ENCODE peak calls at places on chromosomes 5 and 9, in ten cellular contexts. X, O, G, C, S, J, F, V, R and Q are unnamed samples.

GRCh38 chr9:18361621-18362020 is 112.3 kb upstream of the ADAMTSL1 start:
- DNase-seq in X (no peak), O (no peak), G (no peak), C (no peak), S (no peak), J (no peak), F (no peak), V (no peak), R (no peak), Q (no peak)

GRCh38 chr5:138757061-138757776 is 4.0 kb downstream of the CTNNA1 start:
- DNase-seq in X (no peak), O (no peak), G (no peak), C (no peak), S (no peak), J (no peak), F (no peak), V (no peak), R (no peak), Q (no peak)

GRCh38 chr5:158880514-158881001 is 219.2 kb downstream of the EBF1 start:
- DNase-seq in X (no peak), O (peak), G (no peak), C (peak), S (no peak), J (no peak), F (no peak), V (peak), R (peak), Q (no peak)

GRCh38 chr5:72440207-72440638 is 67.0 kb downstream of the ZNF366 start:
- DNase-seq in X (no peak), O (no peak), G (no peak), C (no peak), S (no peak), J (no peak), F (no peak), V (no peak), R (no peak), Q (no peak)

GRCh38 chr9:16637938-16638337 is 232.5 kb downstream of the BNC2 start:
- DNase-seq in X (no peak), O (no peak), G (no peak), C (peak), S (no peak), J (no peak), F (no peak), V (no peak), R (no peak), Q (no peak)

GRCh38 chr9:89523948-89524347 is 26.0 kb upstream of the SEMA4D start:
- DNase-seq in X (no peak), O (no peak), G (peak), C (no peak), S (no peak), J (peak), F (no peak), V (peak), R (no peak), Q (no peak)

GRCh38 chr9:79857188-79857587 is 285.4 kb downstream of the TLE4 start:
- DNase-seq in X (no peak), O (no peak), G (no peak), C (no peak), S (no peak), J (no peak), F (no peak), V (no peak), R (no peak), Q (no peak)

GRCh38 chr5:169923988-169924387 is 56.3 kb downstream of the INSYN2B start:
- DNase-seq in X (no peak), O (no peak), G (no peak), C (no peak), S (no peak), J (no peak), F (no peak), V (peak), R (no peak), Q (no peak)

GRCh38 chr9:107239474-107239873 is 43.6 kb upstream of the RAD23B start:
- DNase-seq in X (no peak), O (peak), G (no peak), C (peak), S (no peak), J (no peak), F (no peak), V (no peak), R (no peak), Q (peak)

GRCh38 chr5:150155258-150156032 is at the start of gene PDGFRB:
- DNase-seq in X (peak), O (peak), G (peak), C (peak), S (peak), J (peak), F (no peak), V (peak), R (no peak), Q (peak)

GRCh38 chr9:98989036-98990000 is 45.6 kb downstream of the COL15A1 start:
- DNase-seq in X (peak), O (peak), G (no peak), C (peak), S (peak), J (no peak), F (no peak), V (peak), R (no peak), Q (no peak)

GRCh38 chr9:111064160-111064733 is 26.0 kb upstream of the LPAR1 start:
- DNase-seq in X (no peak), O (no peak), G (no peak), C (no peak), S (no peak), J (no peak), F (no peak), V (no peak), R (no peak), Q (no peak)

GRCh38 chr9:76472925-76473324 is 13.9 kb downstream of the GCNT1 start:
- DNase-seq in X (no peak), O (no peak), G (no peak), C (peak), S (no peak), J (no peak), F (no peak), V (no peak), R (no peak), Q (no peak)

GRCh38 chr5:146130440-146131045 is 25.2 kb upstream of the PLAC8L1 start:
- DNase-seq in X (no peak), O (peak), G (no peak), C (peak), S (no peak), J (no peak), F (no peak), V (no peak), R (no peak), Q (no peak)

GRCh38 chr9:133406480-133407307 is 11.1 kb downstream of the REXO4 start:
- DNase-seq in X (peak), O (peak), G (peak), C (peak), S (peak), J (peak), F (peak), V (peak), R (peak), Q (peak)

GRCh38 chr9:114746591-114746990 is 59.2 kb downstream of the TNFSF15 start:
- DNase-seq in X (no peak), O (no peak), G (no peak), C (no peak), S (no peak), J (no peak), F (no peak), V (no peak), R (no peak), Q (no peak)

GRCh38 chr5:111934511-111934910 is 177.5 kb upstream of the NREP start:
- DNase-seq in X (no peak), O (no peak), G (no peak), C (peak), S (no peak), J (no peak), F (no peak), V (no peak), R (no peak), Q (no peak)

GRCh38 chr5:82167372-82167771 is 110.8 kb downstream of the RPS23 start:
- DNase-seq in X (no peak), O (no peak), G (no peak), C (no peak), S (no peak), J (no peak), F (no peak), V (no peak), R (no peak), Q (no peak)

GRCh38 chr5:115377468-115378217 is 81.2 kb upstream of the CCDC112 start:
- DNase-seq in X (no peak), O (peak), G (no peak), C (peak), S (no peak), J (no peak), F (no peak), V (no peak), R (no peak), Q (no peak)

GRCh38 chr9:135016876-135017275 is 70.6 kb upstream of the OLFM1 start:
- DNase-seq in X (no peak), O (no peak), G (no peak), C (no peak), S (peak), J (no peak), F (no peak), V (no peak), R (no peak), Q (no peak)

GRCh38 chr9:73265876-73266275 is 114.2 kb downstream of the ANXA1 start:
- DNase-seq in X (no peak), O (no peak), G (no peak), C (no peak), S (no peak), J (no peak), F (no peak), V (no peak), R (no peak), Q (no peak)

GRCh38 chr5:108003178-108003577 is 332.4 kb upstream of the EFNA5 start:
- DNase-seq in X (no peak), O (peak), G (no peak), C (peak), S (no peak), J (no peak), F (peak), V (no peak), R (no peak), Q (peak)